ENCODE peak calls at places on chromosomes 5 and 9, in nine cellular contexts. S is mucosa of descending colon, Z is fibroblast of mammary gland, U is cardiac fibroblast, V is fibroblast of pulmonary artery, P is psoas muscle, E is choroid plexus epithelial cell, R is fibroblast of lung, X is left ventricle myocardium inferior. Q is an unnamed sample.

GRCh38 chr5:1014346-1014745 is 5.7 kb downstream of the NKD2 start:
- DNase-seq in S (peak), Z (no peak), U (no peak), V (no peak), P (peak), E (no peak), R (no peak), X (peak), Q (no peak)

GRCh38 chr5:7169240-7169878 is 226.6 kb upstream of the ADCY2 start:
- DNase-seq in S (no peak), Z (no peak), U (no peak), V (no peak), P (no peak), E (no peak), R (no peak), X (no peak), Q (no peak)

GRCh38 chr9:117191504-117192375 is 223.1 kb downstream of the ASTN2 start:
- DNase-seq in S (no peak), Z (no peak), U (no peak), V (no peak), P (no peak), E (no peak), R (no peak), X (no peak), Q (no peak)

GRCh38 chr9:134725605-134725940 is 84.0 kb downstream of the COL5A1 start:
- DNase-seq in S (no peak), Z (peak), U (no peak), V (no peak), P (no peak), E (peak), R (peak), X (no peak), Q (no peak)

GRCh38 chr9:137029058-137029922 is 1.3 kb upstream of the ABCA2 start:
- DNase-seq in S (peak), Z (peak), U (peak), V (peak), P (peak), E (peak), R (peak), X (peak), Q (peak)

GRCh38 chr9:38024036-38024681 is 44.9 kb downstream of the SHB start:
- DNase-seq in S (no peak), Z (peak), U (peak), V (peak), P (peak), E (peak), R (peak), X (no peak), Q (no peak)

GRCh38 chr9:116238225-116238624 is 84.6 kb downstream of the PAPPA start:
- DNase-seq in S (no peak), Z (peak), U (peak), V (peak), P (no peak), E (peak), R (peak), X (no peak), Q (no peak)

GRCh38 chr9:113247640-113248039 is 26.3 kb downstream of the SLC31A1 start:
- DNase-seq in S (no peak), Z (no peak), U (no peak), V (no peak), P (no peak), E (no peak), R (no peak), X (no peak), Q (no peak)

GRCh38 chr5:36908544-36909260 is 32.1 kb downstream of the NIPBL start:
- DNase-seq in S (no peak), Z (no peak), U (no peak), V (no peak), P (no peak), E (no peak), R (no peak), X (no peak), Q (peak)

GRCh38 chr9:21931428-21931827 is 62.8 kb downstream of the CDKN2A start:
- DNase-seq in S (no peak), Z (peak), U (no peak), V (no peak), P (no peak), E (no peak), R (peak), X (no peak), Q (no peak)

GRCh38 chr9:70406446-70406862 is 8.0 kb downstream of the KLF9 start:
- DNase-seq in S (no peak), Z (peak), U (peak), V (peak), P (no peak), E (peak), R (peak), X (no peak), Q (peak)

GRCh38 chr9:121640076-121640475 is 11.4 kb upstream of the DAB2IP start:
- DNase-seq in S (peak), Z (peak), U (peak), V (peak), P (peak), E (peak), R (peak), X (peak), Q (peak)

GRCh38 chr9:111034146-111034545 is 4.1 kb downstream of the LPAR1 start:
- DNase-seq in S (no peak), Z (no peak), U (no peak), V (no peak), P (no peak), E (no peak), R (no peak), X (no peak), Q (no peak)

GRCh38 chr5:119009131-119009530 is 20.8 kb upstream of the DTWD2 start:
- DNase-seq in S (no peak), Z (peak), U (no peak), V (no peak), P (no peak), E (no peak), R (no peak), X (no peak), Q (no peak)

GRCh38 chr5:99019812-99020697 is 91.2 kb upstream of the CHD1 start:
- DNase-seq in S (no peak), Z (peak), U (peak), V (peak), P (no peak), E (peak), R (peak), X (no peak), Q (no peak)

GRCh38 chr9:2021731-2022130 is 6.6 kb downstream of the SMARCA2 start:
- DNase-seq in S (no peak), Z (no peak), U (no peak), V (no peak), P (no peak), E (no peak), R (no peak), X (no peak), Q (no peak)

GRCh38 chr5:171907731-171908343 is 98.6 kb downstream of the FBXW11 start:
- DNase-seq in S (no peak), Z (peak), U (peak), V (peak), P (no peak), E (peak), R (peak), X (no peak), Q (peak)

GRCh38 chr9:5510360-5510931 is at the start of gene PDCD1LG2:
- DNase-seq in S (no peak), Z (peak), U (peak), V (peak), P (no peak), E (peak), R (peak), X (no peak), Q (peak)

GRCh38 chr9:5511935-5512580 is 1.7 kb downstream of the PDCD1LG2 start:
- DNase-seq in S (no peak), Z (peak), U (no peak), V (no peak), P (no peak), E (no peak), R (no peak), X (no peak), Q (peak)

GRCh38 chr9:5512658-5513452 is 2.5 kb downstream of the PDCD1LG2 start:
- DNase-seq in S (no peak), Z (no peak), U (no peak), V (no peak), P (no peak), E (no peak), R (no peak), X (no peak), Q (no peak)

GRCh38 chr9:5510991-5511390 is 660 bp downstream of the PDCD1LG2 start:
- DNase-seq in S (no peak), Z (peak), U (no peak), V (no peak), P (no peak), E (no peak), R (no peak), X (no peak), Q (no peak)

GRCh38 chr9:5511476-5511875 is 1.1 kb downstream of the PDCD1LG2 start:
- DNase-seq in S (no peak), Z (peak), U (no peak), V (no peak), P (no peak), E (no peak), R (peak), X (no peak), Q (no peak)
- H3K4me3 ChIP-seq in S (no peak), Z (peak), U (peak), V (peak), P (peak), E (peak), R (peak), X (peak), Q (peak)

GRCh38 chr5:137782055-137782454 is 27.9 kb upstream of the HNRNPA0 start:
- DNase-seq in S (no peak), Z (no peak), U (no peak), V (no peak), P (no peak), E (no peak), R (no peak), X (no peak), Q (no peak)

DNA sequence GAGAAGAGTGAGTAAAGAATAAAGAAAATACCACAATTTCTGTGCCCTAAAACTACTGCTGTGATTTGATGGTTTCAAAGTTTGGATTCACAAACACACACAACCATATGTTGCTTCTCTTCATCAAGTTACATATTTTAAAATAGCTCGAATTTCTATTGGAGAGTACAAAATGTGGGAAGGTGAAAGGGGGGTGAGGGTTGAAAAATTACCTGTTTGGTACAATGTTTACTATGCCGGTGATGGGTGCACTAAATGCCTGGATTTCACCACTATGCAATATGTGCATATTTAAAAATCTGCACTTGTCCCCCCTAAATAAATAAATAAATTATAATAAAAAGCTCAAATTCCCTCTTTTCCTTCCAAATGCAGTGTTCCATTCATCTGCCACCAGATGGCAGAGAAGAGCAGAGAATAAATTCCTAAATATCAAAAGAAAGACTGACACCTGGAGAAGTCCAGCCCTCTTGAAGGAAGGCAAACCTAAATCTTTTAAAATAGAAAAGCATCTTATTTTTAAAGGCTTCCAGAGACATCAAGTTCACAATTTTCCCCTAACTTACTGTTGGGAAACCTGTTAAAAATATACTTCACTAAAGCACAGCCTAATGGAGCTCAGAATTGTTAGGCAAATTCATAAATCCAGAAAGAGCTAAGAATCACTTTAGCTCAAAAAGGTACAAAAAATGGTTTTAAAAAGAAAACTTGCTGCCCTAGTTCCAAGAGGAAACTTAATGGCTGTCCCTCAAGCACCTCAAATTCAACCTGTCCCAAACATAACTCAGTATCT is 24.8 kb upstream of the HNRNPA0 start:
- DNase-seq in S (no peak), Z (peak), U (peak), V (peak), P (no peak), E (peak), R (peak), X (no peak), Q (peak)
- TF ChIP-seq CTCF in S (no peak), Z (peak), U (peak), V (peak), P (peak), E (peak), R (peak), X (peak), Q (peak)

DNA sequence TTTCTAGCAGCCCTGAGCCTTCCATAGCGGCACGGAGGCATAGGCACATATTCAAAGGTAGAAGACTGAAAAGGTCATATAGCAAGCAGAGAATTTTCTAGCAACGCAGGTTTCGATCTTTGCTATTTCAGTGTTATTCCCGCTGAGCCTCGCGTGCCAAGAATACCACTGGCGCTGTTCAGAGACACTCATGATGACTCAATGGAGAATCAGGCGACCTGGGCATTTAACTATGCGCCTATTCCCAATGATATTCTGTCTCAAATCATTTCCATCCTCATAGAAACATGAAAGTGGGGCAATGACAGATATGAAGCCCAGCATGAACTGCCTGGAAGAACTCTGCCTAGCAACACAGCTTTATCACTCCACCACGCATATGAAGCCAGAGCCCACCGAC is 59.9 kb downstream of the EFNA5 start:
- DNase-seq in S (no peak), Z (no peak), U (no peak), V (no peak), P (no peak), E (no peak), R (peak), X (no peak), Q (no peak)
- H3K4me3 ChIP-seq in S (no peak), Z (no peak), U (no peak), V (no peak), P (no peak), E (no peak), R (no peak), X (no peak), Q (no peak)

DNA sequence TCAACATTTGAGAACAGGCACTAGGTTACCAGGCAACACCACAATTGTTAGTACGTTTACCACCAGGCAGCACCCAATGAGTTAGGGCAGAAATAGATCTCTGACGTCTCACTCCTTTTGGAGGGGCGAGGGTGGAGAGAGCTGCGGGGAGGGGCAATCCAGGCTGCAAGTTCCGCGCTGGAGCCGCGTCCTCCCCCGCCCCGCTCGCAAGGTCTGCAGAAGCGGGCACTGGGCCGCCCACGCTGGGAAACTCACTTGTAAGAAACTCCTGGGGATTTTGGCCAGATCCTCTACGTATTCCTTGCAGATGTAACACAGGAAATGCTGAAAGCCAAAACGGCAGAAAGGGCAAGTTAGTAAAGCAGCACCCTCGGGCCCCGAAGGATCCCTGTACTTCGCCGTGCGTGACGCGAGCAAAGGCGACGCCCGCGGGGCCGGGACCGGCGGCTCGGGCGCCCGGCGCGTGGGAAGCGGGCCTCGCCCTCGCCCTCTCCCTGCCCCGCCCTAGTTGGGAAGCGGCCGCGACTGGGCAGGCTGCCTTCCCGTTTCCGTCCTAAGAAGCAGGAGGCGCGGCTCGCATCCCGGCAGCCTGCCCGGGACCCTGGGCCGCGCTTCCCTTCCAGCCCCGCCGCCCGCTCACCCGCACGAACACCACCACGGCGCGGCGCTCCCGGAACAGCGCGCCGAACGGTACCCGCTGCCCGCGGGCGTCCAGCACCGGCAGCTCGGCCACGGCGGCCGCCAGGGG is 493 bp downstream of the PRXL2C start:
- DNase-seq in S (peak), Z (peak), U (peak), V (peak), P (peak), E (peak), R (peak), X (peak), Q (peak)
- TF ChIP-seq CTCF in S (no peak), Z (no peak), U (no peak), V (no peak), P (no peak), E (peak), R (no peak), X (peak), Q (peak)